ENCODE peak calls at places on chromosomes 2 and 18, in six cellular contexts. Z is WERI-Rb-1, I is AG04450, Q is IMR-90, D is A549, Y is heart left ventricle. P is an unnamed sample.

GRCh38 chr2:49796221-49796705 is 641.9 kb upstream of the FSHR start:
- DNase-seq in Z (no peak), I (no peak), Q (no peak), D (no peak), Y (no peak), P (no peak)

GRCh38 chr2:169727065-169727464 is 6.6 kb upstream of the KLHL23 start:
- DNase-seq in Z (no peak), I (no peak), Q (no peak), D (no peak), Y (no peak), P (no peak)

GRCh38 chr18:55781481-55781957 is 193.5 kb upstream of the TCF4 start:
- DNase-seq in Z (peak; percentile 76), I (no peak), Q (peak; percentile 77), D (peak; percentile 7), Y (peak; percentile 33), P (peak; percentile 4)

GRCh38 chr18:13136056-13136688 is 82.4 kb upstream of the LDLRAD4 start:
- DNase-seq in Z (no peak), I (no peak), Q (no peak), D (no peak), Y (no peak), P (no peak)

GRCh38 chr2:46847185-46847710 is 68.4 kb downstream of the MCFD2 start:
- DNase-seq in Z (no peak), I (peak; percentile 87), Q (peak; percentile 96), D (peak; percentile 52), Y (peak; percentile 97), P (no peak)

GRCh38 chr2:158965731-158966130 is 2.7 kb upstream of the TANC1 start:
- DNase-seq in Z (no peak), I (no peak), Q (no peak), D (no peak), Y (no peak), P (no peak)

GRCh38 chr2:218452079-218452478 is 33.2 kb downstream of the VIL1 start:
- DNase-seq in Z (no peak), I (no peak), Q (no peak), D (no peak), Y (no peak), P (no peak)

GRCh38 chr2:196849895-196850294 is 40.7 kb upstream of the C2orf66 start:
- DNase-seq in Z (peak; percentile 22), I (no peak), Q (peak; percentile 45), D (peak; percentile 2), Y (no peak), P (no peak)

GRCh38 chr2:191319181-191319580 is 74.0 kb downstream of the MYO1B start:
- DNase-seq in Z (no peak), I (no peak), Q (peak; percentile 78), D (no peak), Y (no peak), P (no peak)

GRCh38 chr2:131156452-131157149 is 51.5 kb downstream of the PLEKHB2 start:
- DNase-seq in Z (no peak), I (no peak), Q (no peak), D (no peak), Y (no peak), P (no peak)

DNA sequence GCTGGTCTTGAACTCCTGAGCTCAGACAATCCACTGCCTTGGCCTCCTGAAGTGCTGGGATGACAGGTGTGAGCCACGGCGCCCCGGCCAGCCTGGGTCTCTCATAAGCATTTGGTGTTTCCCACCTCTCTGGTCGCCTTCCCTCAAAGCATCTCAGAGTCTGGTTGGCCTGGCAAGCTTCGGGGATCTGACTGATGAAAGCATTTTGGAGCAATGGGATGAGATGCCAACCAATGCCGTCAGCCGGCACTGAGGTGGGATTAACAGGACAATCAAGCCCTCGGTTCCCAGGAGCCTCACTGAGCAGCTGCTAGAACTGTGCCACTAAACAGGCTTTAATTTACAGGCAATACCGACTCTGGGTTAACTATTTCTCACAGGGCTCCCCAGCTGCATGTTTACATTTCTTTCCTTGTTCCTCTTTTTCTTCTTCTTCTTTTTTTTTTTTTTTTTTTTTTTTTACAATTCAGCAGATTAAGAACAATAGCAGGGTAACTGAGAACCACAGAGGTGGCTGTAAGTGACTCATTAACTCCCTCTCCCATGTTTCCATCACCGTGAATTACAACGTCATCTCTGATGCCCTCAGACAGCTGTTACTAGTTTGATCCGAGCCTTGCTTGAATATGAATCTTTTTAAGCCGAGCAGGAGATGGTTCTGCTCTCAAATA is 38.0 kb downstream of the ODC1 start:
- DNase-seq in Z (no peak), I (no peak), Q (no peak), D (no peak), Y (no peak), P (peak; percentile 35)
- H3K27ac ChIP-seq in Z (no peak overlapping the region), I (no peak overlapping the region), Q (no peak overlapping the region), D (no peak overlapping the region), Y (no peak overlapping the region), P (no peak overlapping the region)

GRCh38 chr2:216535454-216535995 is 36.9 kb downstream of the RPL37A start:
- DNase-seq in Z (no peak), I (peak; percentile 92), Q (peak; percentile 99), D (no peak), Y (peak; percentile 79), P (no peak)
- H3K27ac ChIP-seq in Z (no peak overlapping the region), I (peak overlapping the region; percentile 94), Q (peak overlapping the region; percentile 95), D (no peak overlapping the region), Y (peak overlapping the region; percentile 84), P (no peak overlapping the region)

GRCh38 chr2:43223412-43224040 is 2.9 kb downstream of the ZFP36L2 start:
- DNase-seq in Z (no peak), I (no peak), Q (peak; percentile 57), D (no peak), Y (no peak), P (no peak)
- H3K27ac ChIP-seq in Z (no peak overlapping the region), I (peak overlapping the region; percentile 83), Q (peak overlapping the region; percentile 96), D (peak overlapping the region; percentile 98), Y (peak overlapping the region; percentile 99), P (peak overlapping the region; percentile 98)

GRCh38 chr2:23617817-23618216 is 232.8 kb downstream of the KLHL29 start:
- DNase-seq in Z (no peak), I (no peak), Q (no peak), D (no peak), Y (no peak), P (no peak)
- H3K27ac ChIP-seq in Z (no peak overlapping the region), I (no peak overlapping the region), Q (no peak overlapping the region), D (no peak overlapping the region), Y (peak overlapping the region; percentile 59), P (no peak overlapping the region)